ENCODE peak calls at places on chromosomes 3 and 15, in six cellular contexts. R is mesenchymal stem cell, L is IMR-90, N is fibroblast of lung, Z is PC-3, V is HepG2. P is an unnamed sample.

GRCh38 chr3:145815707-145816413 is 345.1 kb downstream of the PLOD2 start:
- DNase-seq in R (no peak), L (no peak), N (no peak), Z (no peak), V (no peak), P (no peak)

GRCh38 chr3:62805578-62805977 is 69.6 kb downstream of the CADPS start:
- DNase-seq in R (no peak), L (no peak), N (no peak), Z (no peak), V (no peak), P (no peak)

GRCh38 chr3:196179380-196180308 is 31.6 kb downstream of the ZDHHC19 start:
- DNase-seq in R (no peak), L (peak; percentile 77), N (peak; percentile 95), Z (peak; percentile 73), V (no peak), P (peak; percentile 42)

GRCh38 chr15:62969442-62970089 is 73.0 kb upstream of the TPM1 start:
- DNase-seq in R (no peak), L (no peak), N (no peak), Z (peak; percentile 44), V (no peak), P (no peak)

GRCh38 chr15:63891079-63891762 is 57.5 kb upstream of the HERC1 start:
- DNase-seq in R (peak; percentile 76), L (peak; percentile 67), N (peak; percentile 55), Z (peak; percentile 81), V (peak; percentile 73), P (no peak)

GRCh38 chr3:196688349-196688748 is 23.7 kb downstream of the CEP19 start:
- DNase-seq in R (peak; percentile 81), L (peak; percentile 69), N (peak; percentile 18), Z (no peak), V (no peak), P (no peak)

GRCh38 chr3:111668912-111669488 is 73.9 kb upstream of the ZBED2 start:
- DNase-seq in R (peak; percentile 78), L (peak; percentile 76), N (peak; percentile 73), Z (peak; percentile 81), V (peak; percentile 50), P (no peak)

GRCh38 chr3:129424185-129424841 is 4.1 kb downstream of the EFCAB12 start:
- DNase-seq in R (peak; percentile 50), L (peak; percentile 24), N (no peak), Z (peak; percentile 66), V (peak; percentile 54), P (peak; percentile 94)

GRCh38 chr3:111303760-111304159 is 232.1 kb downstream of the NECTIN3 start:
- DNase-seq in R (peak; percentile 39), L (peak; percentile 66), N (peak; percentile 21), Z (peak; percentile 51), V (no peak), P (no peak)

GRCh38 chr3:179324270-179324754 is 1.5 kb downstream of the ZNF639 start:
- DNase-seq in R (peak; percentile 64), L (peak; percentile 65), N (peak; percentile 58), Z (peak; percentile 42), V (no peak), P (no peak)

GRCh38 chr3:57079221-57079831 is 18.9 kb downstream of the SPATA12 start:
- DNase-seq in R (peak; percentile 38), L (no peak), N (peak; percentile 34), Z (peak; percentile 59), V (peak; percentile 28), P (no peak)

GRCh38 chr15:28935316-28935715 is 49.5 kb downstream of the APBA2 start:
- DNase-seq in R (peak; percentile 31), L (no peak), N (no peak), Z (no peak), V (peak; percentile 58), P (no peak)

GRCh38 chr15:29919380-29919881 is 97.2 kb upstream of the TJP1 start:
- DNase-seq in R (no peak), L (no peak), N (no peak), Z (no peak), V (no peak), P (no peak)

GRCh38 chr3:10215578-10216368 is 32.5 kb upstream of the TATDN2 start:
- DNase-seq in R (no peak), L (no peak), N (no peak), Z (no peak), V (no peak), P (no peak)

GRCh38 chr3:194042947-194043346 is 93.0 kb upstream of the HES1 start:
- DNase-seq in R (peak; percentile 87), L (peak; percentile 83), N (peak; percentile 95), Z (peak; percentile 89), V (peak; percentile 16), P (no peak)

GRCh38 chr3:161305095-161305991 is 66.0 kb downstream of the SPTSSB start:
- DNase-seq in R (peak; percentile 36), L (peak; percentile 27), N (peak; percentile 6), Z (peak; percentile 64), V (no peak), P (no peak)

GRCh38 chr3:96172917-96173316 is 641.5 kb upstream of the EPHA6 start:
- DNase-seq in R (no peak), L (no peak), N (no peak), Z (no peak), V (no peak), P (no peak)

DNA sequence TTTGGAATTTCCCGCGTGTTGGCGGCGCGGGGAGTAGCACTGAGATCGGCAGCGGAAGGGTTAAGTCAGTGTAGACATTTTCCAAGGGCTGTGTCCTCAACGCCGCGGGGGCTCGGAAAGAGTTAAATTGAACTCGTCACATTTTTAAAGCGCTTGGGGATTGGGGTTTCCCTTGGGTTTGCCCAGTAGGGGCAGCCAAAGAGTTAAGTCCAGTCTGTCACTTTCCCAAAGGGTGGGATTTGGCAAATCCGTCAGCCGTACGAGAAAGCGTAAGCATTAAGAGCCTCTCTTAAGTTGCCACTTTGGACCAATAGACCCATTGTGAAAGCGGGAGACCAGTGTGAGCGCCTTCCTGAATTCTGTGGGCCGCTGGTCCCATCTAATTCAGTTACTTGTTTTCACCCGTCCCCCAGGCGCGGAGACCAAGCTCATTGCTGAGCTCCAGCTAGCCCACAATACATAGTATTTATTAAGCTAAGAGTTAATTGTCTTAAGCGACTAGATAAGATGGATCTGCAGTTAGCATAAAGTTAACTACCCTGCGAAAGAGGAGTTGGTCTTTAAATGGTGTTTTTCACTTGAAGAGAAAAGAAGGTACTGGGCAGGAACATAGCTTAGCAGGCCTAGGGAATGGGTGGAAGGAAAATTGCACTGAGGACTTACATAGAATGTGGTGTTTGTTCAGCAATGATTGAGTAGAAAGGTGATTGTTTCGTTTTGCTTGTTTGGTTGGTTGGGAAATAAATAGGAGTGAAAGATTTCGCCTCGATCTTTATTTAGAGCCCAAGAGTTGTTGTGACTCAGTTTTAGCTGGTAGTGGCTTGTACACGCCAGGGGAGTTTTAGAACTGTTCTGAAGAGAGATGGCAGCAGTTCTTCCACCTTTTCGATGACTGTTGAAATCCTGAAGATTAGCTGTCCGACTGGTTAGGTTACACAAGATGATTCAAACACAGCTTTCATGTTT is 932 bp downstream of the ARL8B start:
- DNase-seq in R (peak; percentile 86), L (peak; percentile 67), N (peak; percentile 78), Z (peak; percentile 91), V (peak; percentile 54), P (peak; percentile 66)
- H2AFZ ChIP-seq in R (peak overlapping the region; percentile 76), L (peak overlapping the region; percentile 97), N (no peak overlapping the region), Z (peak overlapping the region; percentile 59), V (no peak overlapping the region), P (no peak overlapping the region)

GRCh38 chr15:70374096-70374495 is 276.4 kb upstream of the TLE3 start:
- DNase-seq in R (no peak), L (no peak), N (no peak), Z (no peak), V (no peak), P (no peak)

GRCh38 chr15:70376929-70377691 is 279.4 kb upstream of the TLE3 start:
- DNase-seq in R (peak; percentile 46), L (peak; percentile 2), N (peak; percentile 66), Z (no peak), V (no peak), P (no peak)

GRCh38 chr15:70375006-70375409 is 277.3 kb upstream of the TLE3 start:
- DNase-seq in R (no peak), L (no peak), N (peak; percentile 65), Z (peak; percentile 88), V (no peak), P (peak; percentile 28)

GRCh38 chr15:70376031-70376928 is 278.6 kb upstream of the TLE3 start:
- DNase-seq in R (no peak), L (no peak), N (no peak), Z (no peak), V (no peak), P (no peak)

DNA sequence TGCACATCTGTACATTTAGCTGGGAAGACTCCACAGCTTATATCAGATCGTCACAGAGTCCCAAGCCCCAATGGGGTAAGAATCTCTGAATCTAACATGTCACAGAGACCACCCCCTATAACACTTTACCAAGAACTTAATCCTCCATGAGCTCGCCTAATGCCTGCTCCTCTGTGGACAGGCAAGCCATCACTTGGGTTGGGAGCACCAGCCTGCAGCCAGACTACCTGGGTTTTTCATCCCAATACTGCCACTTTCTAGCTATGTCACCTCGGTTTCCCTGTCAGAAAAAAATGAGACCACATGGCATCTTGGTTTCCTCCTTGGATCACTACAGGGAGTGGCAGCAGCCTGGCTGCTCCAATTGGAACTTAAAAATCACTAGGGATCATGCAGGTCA is 277.9 kb upstream of the TLE3 start:
- DNase-seq in R (no peak), L (no peak), N (no peak), Z (no peak), V (no peak), P (no peak)
- H3K4me3 ChIP-seq in R (peak overlapping the region; percentile 7), L (no peak overlapping the region), N (no peak overlapping the region), Z (no peak overlapping the region), V (no peak overlapping the region), P (no peak overlapping the region)

DNA sequence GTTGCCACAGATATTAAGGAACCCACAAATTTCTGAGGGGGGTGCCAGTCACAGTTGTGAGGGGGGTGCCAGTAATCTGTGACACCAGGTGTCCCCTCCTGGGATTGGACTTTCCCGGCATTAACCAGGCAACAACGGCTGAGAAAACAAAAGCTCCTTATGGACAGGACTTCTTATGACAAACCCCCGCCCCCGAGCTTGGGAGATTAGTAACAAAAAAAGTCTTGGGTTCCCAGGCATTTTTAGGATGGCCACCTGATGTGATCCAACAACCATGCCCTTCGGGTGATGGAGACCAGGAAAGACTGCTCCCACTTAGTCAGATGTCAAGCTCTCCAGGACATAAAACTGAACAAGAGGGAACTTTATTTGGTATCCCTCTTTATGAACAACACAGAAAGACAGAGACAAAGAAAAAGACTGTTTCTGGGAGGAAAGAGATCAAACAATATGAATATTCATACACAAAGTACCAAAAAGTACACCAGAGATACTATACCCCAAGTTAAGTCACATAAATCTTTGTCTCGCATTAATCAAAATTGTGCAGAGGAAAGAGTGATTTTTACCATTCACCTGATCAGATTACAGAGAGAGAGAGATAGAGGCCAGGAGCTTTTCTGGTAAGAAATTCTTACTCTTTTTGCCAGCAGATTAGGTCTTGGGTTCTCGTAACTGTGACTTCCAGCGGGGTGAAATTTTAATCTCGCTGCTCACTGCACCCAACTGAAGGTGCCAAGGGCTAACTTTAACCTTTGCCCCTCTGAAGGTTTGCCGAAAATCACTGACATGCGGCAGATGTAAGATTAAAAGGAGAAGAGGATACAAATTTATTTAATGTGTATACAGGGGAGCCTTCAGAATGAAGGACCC is 61.6 kb downstream of the OSTN start:
- DNase-seq in R (no peak), L (no peak), N (no peak), Z (no peak), V (no peak), P (no peak)
- H3K4me1 ChIP-seq in R (no peaks in the 10 kb centered on the region), L (no peaks in the 10 kb centered on the region), N (no peaks in the 10 kb centered on the region), Z (peaks cover 8% of the 10 kb centered on the region), V (no peaks in the 10 kb centered on the region), P (no peaks in the 10 kb centered on the region)

DNA sequence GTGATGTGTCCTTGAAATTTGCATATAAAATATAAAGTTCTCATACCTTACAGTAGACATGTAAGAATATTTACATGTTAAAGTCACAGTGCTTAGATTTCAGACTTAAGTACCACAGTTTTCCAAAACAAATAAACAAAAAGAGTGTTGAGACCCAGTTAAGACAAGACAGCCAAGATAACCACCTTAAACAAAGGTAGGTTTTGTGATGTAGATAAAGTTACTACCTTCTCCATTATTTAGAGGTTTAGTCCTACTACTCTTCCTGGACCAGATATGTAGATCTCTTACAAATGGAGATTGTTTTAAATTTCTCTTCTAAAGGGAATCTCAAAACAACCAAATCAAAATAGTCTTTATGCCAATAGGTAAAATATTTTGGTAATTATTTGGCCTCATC is 15.7 kb downstream of the OR5H15 start:
- DNase-seq in R (no peak), L (no peak), N (no peak), Z (no peak), V (no peak), P (no peak)
- H2AFZ ChIP-seq in R (no peak overlapping the region), L (no peak overlapping the region), N (no peak overlapping the region), Z (no peak overlapping the region), V (no peak overlapping the region), P (no peak overlapping the region)